ENCODE peak calls at places on chromosomes 1 and 21, in four cellular contexts. P, E, K and T are unnamed samples.

GRCh38 chr1:937521-937920 is 13.8 kb downstream of the SAMD11 start:
- DNase-seq in P (no peak), E (no peak), K (no peak), T (no peak)

GRCh38 chr21:28018741-28019669 is 973.7 kb downstream of the LTN1 start:
- DNase-seq in P (no peak), E (no peak), K (peak), T (no peak)

GRCh38 chr1:245220381-245220985 is 65.7 kb downstream of the KIF26B start:
- DNase-seq in P (no peak), E (no peak), K (no peak), T (no peak)

GRCh38 chr1:160625725-160626498 is 20.9 kb downstream of the SLAMF1 start:
- DNase-seq in P (no peak), E (no peak), K (no peak), T (no peak)

GRCh38 chr1:34787461-34788420 is 5.1 kb upstream of the GJA4 start:
- DNase-seq in P (no peak), E (peak), K (peak), T (no peak)

GRCh38 chr1:159775716-159776115 is 5.0 kb upstream of the DUSP23 start:
- DNase-seq in P (no peak), E (no peak), K (no peak), T (no peak)

GRCh38 chr1:32025515-32025914 is 11.8 kb downstream of the KHDRBS1 start:
- DNase-seq in P (no peak), E (no peak), K (peak), T (no peak)

GRCh38 chr1:173332026-173332425 is 124.9 kb upstream of the TNFSF4 start:
- DNase-seq in P (no peak), E (no peak), K (no peak), T (no peak)

GRCh38 chr1:117753652-117754051 is 147.8 kb downstream of the TENT5C start:
- DNase-seq in P (no peak), E (no peak), K (no peak), T (no peak)

GRCh38 chr1:32494196-32494595 is 29.3 kb downstream of the ZBTB8B start:
- DNase-seq in P (no peak), E (no peak), K (no peak), T (no peak)

GRCh38 chr1:217881607-217882332 is 250.6 kb downstream of the SPATA17 start:
- DNase-seq in P (no peak), E (no peak), K (no peak), T (no peak)

GRCh38 chr1:210246447-210246846 is 13.9 kb downstream of the SERTAD4 start:
- DNase-seq in P (no peak), E (no peak), K (no peak), T (no peak)

GRCh38 chr1:116287341-116288200 is 85.5 kb upstream of the ATP1A1 start:
- DNase-seq in P (no peak), E (no peak), K (no peak), T (no peak)

GRCh38 chr1:201542166-201543045 is 3.5 kb downstream of the NAV1 start:
- DNase-seq in P (no peak), E (no peak), K (no peak), T (no peak)

DNA sequence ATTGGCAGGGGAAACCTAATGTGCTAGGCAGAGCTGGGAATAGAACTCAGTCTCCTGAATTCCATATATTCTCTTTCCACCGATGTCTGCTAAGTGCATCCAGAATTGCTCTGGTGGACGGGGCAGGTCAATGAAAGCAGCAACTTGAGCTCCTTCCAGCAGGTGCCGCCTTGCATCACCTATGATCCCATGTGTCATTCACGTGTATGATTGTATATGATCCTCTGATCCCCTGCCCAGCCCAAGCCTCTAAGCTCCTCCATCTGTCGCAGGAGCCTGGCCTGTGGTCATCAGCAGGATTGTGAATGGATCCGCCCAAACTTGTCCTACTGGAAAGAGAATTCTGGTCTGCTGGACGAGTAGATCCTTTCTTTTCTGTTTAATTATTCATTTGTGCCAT is 13.1 kb downstream of the ACTA1 start:
- DNase-seq in P (no peak), E (no peak), K (peak), T (no peak)
- TF ChIP-seq CTCF in P (no peak), E (no peak), K (peak), T (no peak)

DNA sequence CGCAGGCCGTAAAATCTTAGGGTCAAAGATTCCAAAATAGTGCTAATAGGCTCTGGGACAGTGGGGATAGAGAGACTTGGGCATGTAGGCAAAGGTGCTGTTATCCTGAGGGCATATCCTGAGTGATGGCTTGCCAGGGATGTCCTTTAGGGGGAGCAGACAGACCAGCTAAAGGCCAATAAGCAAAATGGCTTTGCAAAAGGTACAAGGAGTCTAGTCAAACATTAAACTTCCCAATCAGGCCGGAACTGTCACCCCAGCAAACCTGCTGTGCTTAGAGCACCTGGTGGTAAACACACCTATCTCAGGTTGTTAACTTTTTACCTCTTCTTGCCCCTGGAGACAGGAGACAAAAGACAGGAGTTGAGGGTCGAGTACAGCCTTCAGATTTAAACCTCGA is 49.1 kb downstream of the TRABD2B start:
- DNase-seq in P (no peak), E (peak), K (peak), T (no peak)
- TF ChIP-seq CTCF in P (no peak), E (no peak), K (peak), T (peak)

GRCh38 chr1:6512908-6513280 is 21.4 kb upstream of the PLEKHG5 start:
- DNase-seq in P (no peak), E (no peak), K (no peak), T (no peak)

GRCh38 chr1:6511461-6512244 is 20.2 kb upstream of the PLEKHG5 start:
- DNase-seq in P (no peak), E (no peak), K (no peak), T (no peak)

GRCh38 chr1:6511056-6511455 is 19.6 kb upstream of the PLEKHG5 start:
- DNase-seq in P (no peak), E (no peak), K (no peak), T (no peak)

GRCh38 chr1:6512245-6512907 is 20.9 kb upstream of the PLEKHG5 start:
- DNase-seq in P (no peak), E (no peak), K (no peak), T (no peak)

DNA sequence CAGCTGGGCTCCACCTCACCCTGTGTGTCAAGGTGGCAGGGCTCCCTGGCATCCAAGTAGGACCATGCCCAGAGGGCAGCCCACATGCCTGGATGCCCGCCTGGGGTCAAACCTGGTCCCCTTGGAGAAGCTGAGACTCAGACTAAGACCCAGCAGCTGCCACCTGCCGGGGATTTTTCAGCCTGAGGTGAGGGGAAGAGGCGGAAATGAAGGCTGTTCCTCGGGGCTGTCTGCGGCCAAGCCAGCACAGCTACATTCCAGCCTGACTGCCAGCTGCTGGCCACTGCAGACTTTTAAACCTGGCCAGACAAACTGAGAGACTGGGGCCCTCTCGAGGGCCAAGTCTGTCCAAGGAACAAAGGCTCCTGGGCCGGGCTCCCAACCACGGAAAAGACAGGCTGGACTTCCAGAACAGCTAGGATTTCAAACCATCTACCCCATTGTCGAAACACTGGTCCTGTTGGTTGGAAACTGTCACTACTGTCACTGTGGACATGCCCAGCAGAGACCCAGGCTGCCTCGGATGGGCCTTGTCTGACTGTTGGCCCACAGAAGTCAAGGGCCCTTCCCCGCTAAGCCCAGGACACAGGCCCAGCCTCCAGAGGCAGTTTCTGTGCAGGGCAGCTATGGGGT is 21.9 kb upstream of the PLEKHG5 start:
- DNase-seq in P (no peak), E (no peak), K (no peak), T (no peak)
- TF ChIP-seq CTCF in P (no peak), E (no peak), K (no peak), T (no peak)

DNA sequence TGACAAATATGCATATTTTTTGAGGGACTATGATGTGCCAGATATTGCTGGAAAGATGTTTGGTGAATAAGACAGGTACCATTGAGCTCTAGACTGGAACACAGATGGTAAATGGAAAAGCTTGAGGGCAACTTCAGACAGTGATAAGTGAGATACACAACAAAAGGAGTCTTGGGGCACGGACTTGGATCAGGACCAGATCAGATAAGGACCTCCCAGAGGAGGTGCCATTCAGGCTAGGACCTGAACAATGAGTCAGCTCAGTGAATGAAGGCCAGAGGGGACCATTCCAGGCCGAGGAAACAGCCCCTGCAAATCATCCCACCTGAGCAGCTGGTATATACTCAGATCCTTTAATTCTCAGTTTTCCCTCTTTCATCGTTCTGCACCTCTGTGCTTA is 1.8 kb upstream of the KCNJ15 start:
- DNase-seq in P (no peak), E (no peak), K (no peak), T (no peak)
- TF ChIP-seq CTCF in P (no peak), E (no peak), K (no peak), T (no peak)

GRCh38 chr1:167904641-167905040 is 9.3 kb downstream of the ADCY10 start:
- DNase-seq in P (no peak), E (no peak), K (no peak), T (no peak)
- TF ChIP-seq CTCF in P (no peak), E (no peak), K (no peak), T (no peak)

GRCh38 chr1:230351983-230352382 is 74.1 kb downstream of the PGBD5 start:
- DNase-seq in P (no peak), E (no peak), K (no peak), T (no peak)

GRCh38 chr1:230352537-230352936 is 73.6 kb downstream of the PGBD5 start:
- DNase-seq in P (no peak), E (no peak), K (no peak), T (no peak)

GRCh38 chr1:230348386-230349022 is 77.6 kb downstream of the PGBD5 start:
- DNase-seq in P (no peak), E (no peak), K (no peak), T (no peak)

GRCh38 chr1:230351516-230351915 is 74.6 kb downstream of the PGBD5 start:
- DNase-seq in P (no peak), E (no peak), K (no peak), T (no peak)

DNA sequence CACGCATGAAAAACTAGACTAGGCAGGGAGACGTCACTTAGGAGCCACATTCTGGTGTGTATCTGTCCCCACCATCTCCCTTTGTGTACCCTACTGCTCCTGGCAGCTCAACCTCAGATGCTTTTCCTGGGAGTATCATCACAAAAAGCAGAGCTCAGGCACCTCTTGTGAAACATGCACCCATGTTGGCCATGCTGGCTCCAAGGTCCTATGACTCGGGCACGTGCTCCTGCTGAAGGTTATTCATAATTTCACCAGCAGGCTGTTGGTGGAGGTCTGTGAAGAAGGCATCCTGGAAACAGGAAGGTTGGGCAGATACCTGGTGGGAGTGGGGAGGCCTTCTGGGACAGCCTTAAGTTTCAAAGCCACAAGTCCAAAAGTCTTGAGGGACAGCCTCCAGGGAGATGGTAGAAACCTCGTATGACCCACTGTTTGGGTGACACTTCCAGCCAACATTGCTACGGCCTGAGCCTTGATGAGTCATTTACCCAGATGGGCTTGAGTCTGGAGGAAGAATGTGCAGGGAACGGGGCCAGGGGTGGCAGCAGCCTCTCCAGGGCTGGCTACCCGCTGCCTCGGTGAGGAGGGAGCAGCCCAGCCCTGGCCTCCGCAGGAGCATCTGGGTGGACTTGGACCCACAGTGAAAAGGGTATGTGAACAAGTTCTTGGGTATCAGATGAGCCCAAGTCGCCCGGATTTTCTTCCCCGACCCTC is 75.8 kb downstream of the PGBD5 start:
- DNase-seq in P (no peak), E (no peak), K (no peak), T (no peak)
- TF ChIP-seq CTCF in P (no peak), E (no peak), K (no peak), T (no peak)

GRCh38 chr1:223142269-223142668 is 779 bp downstream of the TLR5 start:
- DNase-seq in P (no peak), E (no peak), K (peak), T (no peak)

GRCh38 chr1:223142795-223143759 is at the start of gene TLR5:
- DNase-seq in P (peak), E (peak), K (peak), T (peak)

GRCh38 chr1:223144431-223144830 is 1.4 kb upstream of the TLR5 start:
- DNase-seq in P (no peak), E (no peak), K (no peak), T (no peak)

GRCh38 chr1:223144914-223145313 is 1.9 kb upstream of the TLR5 start:
- DNase-seq in P (no peak), E (no peak), K (no peak), T (no peak)

DNA sequence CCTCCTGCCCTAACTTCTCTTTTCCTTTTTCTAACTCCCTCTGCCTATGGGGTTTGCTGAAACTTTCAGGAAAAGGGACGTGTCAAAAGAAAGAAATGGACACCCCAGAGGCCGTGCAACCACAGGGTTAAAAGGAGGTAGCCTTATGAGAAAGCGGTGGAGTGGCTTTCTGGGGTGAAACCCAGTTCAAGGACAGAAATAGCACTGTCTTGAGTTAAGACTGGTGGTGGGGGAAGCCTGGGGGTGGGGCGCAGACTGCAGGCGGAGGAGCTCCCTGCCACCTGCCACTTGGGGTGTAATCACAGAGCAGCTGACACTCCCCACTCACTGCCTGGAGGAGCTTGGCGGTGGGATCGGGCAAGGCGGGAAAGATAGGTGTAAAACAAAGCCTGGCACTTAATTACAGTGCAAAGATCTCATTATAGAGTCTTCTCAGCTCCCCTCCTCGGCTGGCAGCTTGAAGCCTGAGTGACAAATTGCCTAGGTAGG is 756 bp upstream of the TLR5 start:
- DNase-seq in P (no peak), E (no peak), K (no peak), T (no peak)
- TF ChIP-seq CTCF in P (no peak), E (no peak), K (no peak), T (no peak)

GRCh38 chr1:192224386-192224785 is 66.1 kb downstream of the RGS18 start:
- DNase-seq in P (no peak), E (no peak), K (no peak), T (no peak)

GRCh38 chr1:192224846-192225245 is 66.6 kb downstream of the RGS18 start:
- DNase-seq in P (no peak), E (no peak), K (no peak), T (no peak)

GRCh38 chr1:192225266-192225665 is 67.0 kb downstream of the RGS18 start:
- DNase-seq in P (no peak), E (no peak), K (no peak), T (no peak)

GRCh38 chr1:192225713-192226112 is 67.5 kb downstream of the RGS18 start:
- DNase-seq in P (no peak), E (no peak), K (no peak), T (no peak)

GRCh38 chr1:192227330-192227729 is 69.1 kb downstream of the RGS18 start:
- DNase-seq in P (no peak), E (no peak), K (no peak), T (no peak)
- TF ChIP-seq CTCF in P (no peak), E (no peak), K (no peak), T (no peak)

DNA sequence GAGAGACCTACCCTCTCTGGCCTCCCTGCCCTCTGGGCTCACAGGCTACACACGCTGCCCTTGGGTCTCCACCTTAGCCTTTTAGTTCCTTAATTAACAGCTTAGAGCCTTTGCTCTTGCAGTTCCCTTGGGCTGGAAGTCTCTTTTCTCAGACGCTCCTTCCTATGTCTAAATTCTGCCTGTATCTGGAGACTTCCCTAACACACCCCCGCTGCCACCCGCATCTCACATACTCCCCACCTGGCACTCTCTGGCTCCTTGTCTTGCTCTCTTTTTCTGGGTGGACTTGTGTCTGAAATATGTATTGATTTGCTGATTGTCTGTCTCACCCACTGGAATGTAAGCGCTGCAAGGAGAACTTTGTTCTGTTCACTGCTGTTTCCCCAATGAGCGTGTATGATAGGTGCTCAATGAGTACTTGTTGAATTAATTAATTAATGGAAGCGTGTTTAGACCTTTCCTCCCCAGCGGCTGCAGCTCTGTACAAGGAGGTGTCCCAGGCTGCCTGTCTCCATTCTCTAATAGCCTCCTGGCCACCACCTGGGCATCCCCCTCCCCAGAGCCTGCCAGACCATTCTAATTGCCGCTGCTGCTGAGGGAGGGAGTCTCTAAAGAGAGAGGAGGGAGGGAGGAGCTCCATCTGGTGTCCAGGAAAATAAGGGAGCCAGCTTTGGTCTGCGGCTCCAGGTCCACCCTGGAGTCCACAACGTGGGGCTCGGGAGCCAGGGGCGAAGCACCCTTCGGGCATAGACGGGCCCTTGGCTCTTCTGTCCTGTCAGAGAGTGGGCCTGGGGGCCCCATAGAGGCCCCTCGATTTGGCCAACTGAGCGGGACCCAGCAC is 95.3 kb downstream of the RNF220 start:
- DNase-seq in P (no peak), E (peak), K (peak), T (no peak)
- TF ChIP-seq CTCF in P (peak), E (no peak), K (peak), T (peak)

DNA sequence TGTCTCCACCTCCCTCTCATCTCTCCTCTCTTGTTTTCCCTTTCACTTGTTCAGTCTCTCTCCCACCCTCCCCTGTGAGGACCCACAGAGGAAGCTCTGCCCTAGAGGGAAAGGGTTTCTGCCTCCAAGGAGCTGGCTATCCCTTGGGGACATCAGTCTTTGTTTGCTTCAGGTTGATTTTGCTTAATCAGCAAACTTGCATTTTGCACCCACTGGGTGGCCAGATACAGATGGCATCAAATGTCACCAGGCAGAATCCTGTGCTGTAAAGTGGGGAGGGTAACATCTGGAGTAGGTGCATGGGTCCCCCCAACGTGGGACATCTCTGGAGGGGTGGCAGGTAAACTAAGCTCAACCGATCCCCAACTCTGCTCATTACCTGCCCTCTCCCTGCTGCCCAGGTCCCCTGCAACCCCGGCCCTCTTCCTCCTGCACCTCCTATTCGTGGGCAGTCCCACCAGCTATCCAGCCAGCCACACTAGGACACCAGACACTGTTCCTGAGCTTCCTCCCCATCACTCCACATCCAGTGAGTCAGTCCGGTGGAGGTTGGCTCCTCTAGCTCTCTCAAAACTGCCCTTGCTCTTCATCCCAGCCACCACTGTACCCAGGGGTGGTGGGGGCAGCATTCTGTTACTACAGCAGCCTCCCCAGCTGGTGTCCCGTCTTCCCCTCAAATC is 123.3 kb downstream of the KCNN3 start:
- DNase-seq in P (no peak), E (no peak), K (peak), T (no peak)
- TF ChIP-seq CTCF in P (no peak), E (no peak), K (no peak), T (no peak)